ENCODE peak calls at places on chromosomes 5 and 9, in five cellular contexts. One of them, this sample, is unnamed.

GRCh38 chr5:146059349-146060220 is 45.8 kb downstream of the PLAC8L1 start:
- DNase-seq in transverse colon: no peak
- DNase-seq in PC-9: no peak
- DNase-seq in PC-3: no peak
- DNase-seq in aorta: no peak
- DNase-seq in this sample: no peak

GRCh38 chr9:134375011-134375390 is 48.7 kb downstream of the RXRA start:
- DNase-seq in transverse colon: no peak
- DNase-seq in PC-9: no peak
- DNase-seq in PC-3: no peak
- DNase-seq in aorta: no peak
- DNase-seq in this sample: no peak

GRCh38 chr5:5497132-5497748 is 74.8 kb downstream of the ICE1 start:
- DNase-seq in transverse colon: peak; percentile 18
- DNase-seq in PC-9: no peak
- DNase-seq in PC-3: peak; percentile 72
- DNase-seq in aorta: peak; percentile 83
- DNase-seq in this sample: peak; percentile 29

GRCh38 chr9:76902395-76902794 is 3.5 kb downstream of the PRUNE2 start:
- DNase-seq in transverse colon: no peak
- DNase-seq in PC-9: no peak
- DNase-seq in PC-3: no peak
- DNase-seq in aorta: no peak
- DNase-seq in this sample: no peak

GRCh38 chr9:23343226-23343625 is 482.8 kb downstream of the ELAVL2 start:
- DNase-seq in transverse colon: no peak
- DNase-seq in PC-9: no peak
- DNase-seq in PC-3: no peak
- DNase-seq in aorta: no peak
- DNase-seq in this sample: no peak

GRCh38 chr9:83047839-83048775 is 14.8 kb downstream of the RASEF start:
- DNase-seq in transverse colon: peak; percentile 22
- DNase-seq in PC-9: no peak
- DNase-seq in PC-3: peak; percentile 75
- DNase-seq in aorta: no peak
- DNase-seq in this sample: no peak

GRCh38 chr5:170633235-170634041 is 129.6 kb downstream of the KCNIP1 start:
- DNase-seq in transverse colon: peak; percentile 27
- DNase-seq in PC-9: peak; percentile 76
- DNase-seq in PC-3: peak; percentile 48
- DNase-seq in aorta: peak; percentile 63
- DNase-seq in this sample: peak; percentile 27

GRCh38 chr9:129489838-129490582 is 130.9 kb downstream of the C9orf50 start:
- DNase-seq in transverse colon: no peak
- DNase-seq in PC-9: no peak
- DNase-seq in PC-3: no peak
- DNase-seq in aorta: no peak
- DNase-seq in this sample: no peak

GRCh38 chr9:124213396-124213795 is 44.4 kb upstream of the NEK6 start:
- DNase-seq in transverse colon: no peak
- DNase-seq in PC-9: no peak
- DNase-seq in PC-3: no peak
- DNase-seq in aorta: no peak
- DNase-seq in this sample: no peak

GRCh38 chr5:76383126-76383825 is 19.8 kb upstream of the IQGAP2 start:
- DNase-seq in transverse colon: no peak
- DNase-seq in PC-9: no peak
- DNase-seq in PC-3: no peak
- DNase-seq in aorta: no peak
- DNase-seq in this sample: no peak

GRCh38 chr5:68898961-68899471 is 194.8 kb upstream of the SLC30A5 start:
- DNase-seq in transverse colon: no peak
- DNase-seq in PC-9: peak; percentile 91
- DNase-seq in PC-3: peak; percentile 91
- DNase-seq in aorta: no peak
- DNase-seq in this sample: no peak

GRCh38 chr5:18078157-18078556 is 443.9 kb downstream of the TAF11L14 start:
- DNase-seq in transverse colon: no peak
- DNase-seq in PC-9: no peak
- DNase-seq in PC-3: no peak
- DNase-seq in aorta: no peak
- DNase-seq in this sample: no peak

GRCh38 chr5:112529525-112529924 is 110.4 kb upstream of the EPB41L4A start:
- DNase-seq in transverse colon: no peak
- DNase-seq in PC-9: no peak
- DNase-seq in PC-3: peak; percentile 37
- DNase-seq in aorta: no peak
- DNase-seq in this sample: peak; percentile 22

GRCh38 chr5:178440163-178440545 is 150.0 kb downstream of the COL23A1 start:
- DNase-seq in transverse colon: no peak
- DNase-seq in PC-9: no peak
- DNase-seq in PC-3: no peak
- DNase-seq in aorta: no peak
- DNase-seq in this sample: no peak

GRCh38 chr5:59066367-59067163 is 483.7 kb downstream of the RAB3C start:
- DNase-seq in transverse colon: no peak
- DNase-seq in PC-9: no peak
- DNase-seq in PC-3: peak; percentile 46
- DNase-seq in aorta: no peak
- DNase-seq in this sample: no peak

GRCh38 chr5:80254767-80255424 is 952 bp downstream of the SERINC5 start:
- DNase-seq in transverse colon: no peak
- DNase-seq in PC-9: no peak
- DNase-seq in PC-3: peak; percentile 10
- DNase-seq in aorta: no peak
- DNase-seq in this sample: peak; percentile 45

GRCh38 chr5:72498284-72498683 is 8.9 kb downstream of the ZNF366 start:
- DNase-seq in transverse colon: no peak
- DNase-seq in PC-9: no peak
- DNase-seq in PC-3: peak; percentile 38
- DNase-seq in aorta: no peak
- DNase-seq in this sample: no peak

GRCh38 chr5:42672925-42673324 is 83.7 kb upstream of the CCDC152 start:
- DNase-seq in transverse colon: no peak
- DNase-seq in PC-9: no peak
- DNase-seq in PC-3: no peak
- DNase-seq in aorta: no peak
- DNase-seq in this sample: no peak

GRCh38 chr9:134764870-134765269 is 115.7 kb upstream of the FCN2 start:
- DNase-seq in transverse colon: no peak
- DNase-seq in PC-9: no peak
- DNase-seq in PC-3: no peak
- DNase-seq in aorta: no peak
- DNase-seq in this sample: no peak

GRCh38 chr5:83563631-83564030 is 92.1 kb downstream of the VCAN start:
- DNase-seq in transverse colon: no peak
- DNase-seq in PC-9: peak; percentile 81
- DNase-seq in PC-3: peak; percentile 83
- DNase-seq in aorta: no peak
- DNase-seq in this sample: no peak

GRCh38 chr9:133691659-133692363 is 46.3 kb downstream of the SARDH start:
- DNase-seq in transverse colon: no peak
- DNase-seq in PC-9: peak; percentile 39
- DNase-seq in PC-3: peak; percentile 75
- DNase-seq in aorta: peak; percentile 49
- DNase-seq in this sample: no peak

GRCh38 chr5:138972230-138972629 is 97.1 kb upstream of the LRRTM2 start:
- DNase-seq in transverse colon: no peak
- DNase-seq in PC-9: no peak
- DNase-seq in PC-3: no peak
- DNase-seq in aorta: no peak
- DNase-seq in this sample: no peak

DNA sequence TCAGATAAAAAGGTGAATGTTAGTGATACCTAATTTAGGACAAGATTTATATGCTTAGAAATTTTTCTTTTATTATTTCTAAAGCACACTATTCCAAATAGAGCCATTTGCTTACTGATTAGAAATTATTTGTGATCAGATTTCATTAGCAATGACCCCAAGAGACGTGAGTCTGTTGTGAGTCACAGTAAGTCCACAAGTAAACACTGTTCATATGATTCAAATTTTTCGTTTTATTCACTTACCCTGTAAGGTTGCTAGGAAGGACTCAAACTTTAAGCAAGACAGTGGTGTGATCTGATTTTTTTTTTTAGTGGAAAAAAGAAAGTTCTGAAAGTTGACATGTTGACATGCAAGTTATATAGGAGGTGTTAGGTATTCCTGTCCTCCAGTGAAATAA is 1.2 kb downstream of the CARD6 start:
- DNase-seq in transverse colon: no peak
- DNase-seq in PC-9: peak; percentile 83
- DNase-seq in PC-3: peak; percentile 86
- DNase-seq in aorta: no peak
- DNase-seq in this sample: peak; percentile 10
- H3K27ac ChIP-seq in transverse colon: no peak overlapping the region
- H3K27ac ChIP-seq in PC-9: peak overlapping the region; percentile 84
- H3K27ac ChIP-seq in PC-3: peak overlapping the region; percentile 39
- H3K27ac ChIP-seq in aorta: no peak overlapping the region
- H3K27ac ChIP-seq in this sample: no peak overlapping the region

DNA sequence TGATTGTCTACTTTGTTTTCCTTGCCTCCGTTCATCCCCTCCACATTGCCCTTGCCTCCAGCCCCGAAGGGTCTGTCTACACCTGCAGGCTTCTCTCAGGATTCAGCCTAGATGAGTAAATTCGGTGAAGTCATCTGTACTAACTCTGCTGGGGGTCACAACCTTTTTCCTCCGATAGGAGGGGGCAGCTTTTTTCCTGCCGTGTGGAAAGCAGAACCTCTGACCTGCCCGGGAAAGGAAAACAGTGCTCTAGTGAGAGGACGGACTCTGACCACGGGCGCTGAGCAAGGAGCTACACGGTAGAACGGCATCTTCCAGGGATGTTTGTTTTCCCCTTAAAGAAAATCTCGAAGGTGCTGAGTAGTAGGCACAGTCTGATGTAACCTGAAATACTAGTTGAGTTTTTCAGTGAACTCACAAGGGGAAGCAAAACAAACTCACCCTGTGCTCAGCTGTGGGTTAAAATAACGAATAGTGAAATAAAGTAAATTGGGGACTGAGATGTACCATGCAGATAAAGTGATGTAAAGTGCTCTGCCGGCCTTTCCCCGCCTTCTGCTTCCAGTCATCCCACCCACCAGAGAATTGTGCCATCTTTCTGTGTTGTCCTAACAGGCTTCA is 281.8 kb downstream of the AOPEP start:
- DNase-seq in transverse colon: peak; percentile 38
- DNase-seq in PC-9: peak; percentile 65
- DNase-seq in PC-3: peak; percentile 29
- DNase-seq in aorta: no peak
- DNase-seq in this sample: peak; percentile 55
- H3K4me3 ChIP-seq in transverse colon: peak overlapping the region; percentile 79
- H3K4me3 ChIP-seq in PC-9: peak overlapping the region; percentile 59
- H3K4me3 ChIP-seq in PC-3: peak overlapping the region; percentile 87
- H3K4me3 ChIP-seq in aorta: peak overlapping the region; percentile 73
- H3K4me3 ChIP-seq in this sample: no peak overlapping the region

GRCh38 chr9:69476797-69477196 is 151.8 kb downstream of the ENTREP1 start:
- DNase-seq in transverse colon: no peak
- DNase-seq in PC-9: no peak
- DNase-seq in PC-3: no peak
- DNase-seq in aorta: no peak
- DNase-seq in this sample: no peak
- H3K9me3 ChIP-seq in transverse colon: no peaks in the 10 kb centered on the region
- H3K9me3 ChIP-seq in PC-9: no peaks in the 10 kb centered on the region
- H3K9me3 ChIP-seq in PC-3: no peaks in the 10 kb centered on the region
- H3K9me3 ChIP-seq in aorta: no peaks in the 10 kb centered on the region
- H3K9me3 ChIP-seq in this sample: no peaks in the 10 kb centered on the region

GRCh38 chr5:20113031-20113685 is 125.2 kb upstream of the CDH18 start:
- DNase-seq in transverse colon: no peak
- DNase-seq in PC-9: no peak
- DNase-seq in PC-3: no peak
- DNase-seq in aorta: no peak
- DNase-seq in this sample: no peak
- H3K27ac ChIP-seq in transverse colon: no peak overlapping the region
- H3K27ac ChIP-seq in PC-9: no peak overlapping the region
- H3K27ac ChIP-seq in PC-3: no peak overlapping the region
- H3K27ac ChIP-seq in aorta: no peak overlapping the region
- H3K27ac ChIP-seq in this sample: no peak overlapping the region

GRCh38 chr5:150490296-150490669 is 17.6 kb upstream of the NDST1 start:
- DNase-seq in transverse colon: no peak
- DNase-seq in PC-9: no peak
- DNase-seq in PC-3: no peak
- DNase-seq in aorta: no peak
- DNase-seq in this sample: no peak
- H3K4me3 ChIP-seq in transverse colon: no peak overlapping the region
- H3K4me3 ChIP-seq in PC-9: no peak overlapping the region
- H3K4me3 ChIP-seq in PC-3: no peak overlapping the region
- H3K4me3 ChIP-seq in aorta: no peak overlapping the region
- H3K4me3 ChIP-seq in this sample: no peak overlapping the region

GRCh38 chr9:101417977-101418376 is 17.6 kb downstream of the ALDOB start:
- DNase-seq in transverse colon: no peak
- DNase-seq in PC-9: no peak
- DNase-seq in PC-3: no peak
- DNase-seq in aorta: no peak
- DNase-seq in this sample: no peak

GRCh38 chr9:101418518-101419111 is 17.0 kb downstream of the ALDOB start:
- DNase-seq in transverse colon: no peak
- DNase-seq in PC-9: no peak
- DNase-seq in PC-3: no peak
- DNase-seq in aorta: no peak
- DNase-seq in this sample: peak; percentile 40

GRCh38 chr9:101415578-101415977 is 16.9 kb downstream of the ZNF189 start:
- DNase-seq in transverse colon: no peak
- DNase-seq in PC-9: no peak
- DNase-seq in PC-3: no peak
- DNase-seq in aorta: no peak
- DNase-seq in this sample: no peak

GRCh38 chr9:101417389-101417788 is 18.2 kb downstream of the ALDOB start:
- DNase-seq in transverse colon: no peak
- DNase-seq in PC-9: no peak
- DNase-seq in PC-3: no peak
- DNase-seq in aorta: no peak
- DNase-seq in this sample: peak; percentile 52

GRCh38 chr9:101414839-101415238 is 16.2 kb downstream of the ZNF189 start:
- DNase-seq in transverse colon: no peak
- DNase-seq in PC-9: no peak
- DNase-seq in PC-3: no peak
- DNase-seq in aorta: no peak
- DNase-seq in this sample: no peak
- H3K9me3 ChIP-seq in transverse colon: peaks cover 40% of the 10 kb centered on the region
- H3K9me3 ChIP-seq in PC-9: peaks cover 23% of the 10 kb centered on the region
- H3K9me3 ChIP-seq in PC-3: peaks cover under 1% of the 10 kb centered on the region
- H3K9me3 ChIP-seq in aorta: peaks cover 7% of the 10 kb centered on the region
- H3K9me3 ChIP-seq in this sample: no peaks in the 10 kb centered on the region

GRCh38 chr9:108271236-108271635 is 584.5 kb downstream of the ACTL7B start:
- DNase-seq in transverse colon: no peak
- DNase-seq in PC-9: no peak
- DNase-seq in PC-3: no peak
- DNase-seq in aorta: no peak
- DNase-seq in this sample: no peak
- H3K27ac ChIP-seq in transverse colon: peak overlapping the region; percentile 88
- H3K27ac ChIP-seq in PC-9: peak overlapping the region; percentile 96
- H3K27ac ChIP-seq in PC-3: peak overlapping the region; percentile 81
- H3K27ac ChIP-seq in aorta: no peak overlapping the region
- H3K27ac ChIP-seq in this sample: no peak overlapping the region

This sample was measured in small intestine.